ENCODE peak calls at places on chromosomes 6 and 20, in eight cellular contexts. J is right cardiac atrium, S is adipocyte, B is H9, Q is A549, T is neural progenitor cell, R is HAP-1, H is lung. X is an unnamed sample. For H3K4me1, the result is how much of the 10 kb centered on the place peaks cover.

GRCh38 chr6:3523966-3524365 is 67.1 kb upstream of the SLC22A23 start:
- DNase-seq in J (no peak), R (no peak), B (no peak), T (peak), S (no peak), Q (no peak), H (no peak), X (no peak)

GRCh38 chr6:108897371-108897770 is 49.1 kb downstream of the ARMC2 start:
- DNase-seq in R (peak), T (no peak), S (no peak), J (peak), H (no peak), Q (no peak), B (no peak), X (no peak)

GRCh38 chr20:60467771-60468170 is 509.5 kb downstream of the CDH26 start:
- DNase-seq in H (no peak), Q (no peak), T (no peak), R (no peak), B (peak), S (no peak), J (no peak), X (no peak)

GRCh38 chr6:42618686-42619085 is 54.9 kb downstream of the UBR2 start:
- DNase-seq in S (peak), B (peak), J (no peak), T (no peak), Q (no peak), H (no peak), R (no peak), X (no peak)

GRCh38 chr6:65819152-65819551 is 112.1 kb upstream of the EYS start:
- DNase-seq in J (no peak), B (no peak), S (no peak), T (no peak), H (no peak), R (no peak), Q (peak), X (no peak)

GRCh38 chr6:136410201-136411027 is 120.8 kb upstream of the BCLAF1 start:
- DNase-seq in Q (no peak), J (no peak), R (no peak), H (no peak), B (no peak), S (peak), T (no peak), X (no peak)

GRCh38 chr6:69791065-69791471 is 5.7 kb downstream of the LMBRD1 start:
- DNase-seq in R (no peak), H (no peak), S (peak), Q (no peak), B (no peak), J (no peak), T (no peak), X (no peak)

GRCh38 chr6:43849844-43850243 is 79.8 kb downstream of the VEGFA start:
- DNase-seq in H (no peak), J (no peak), T (no peak), R (no peak), Q (no peak), S (no peak), B (no peak), X (no peak)

GRCh38 chr6:53834134-53834533 is 39.3 kb downstream of the LRRC1 start:
- DNase-seq in H (no peak), T (no peak), B (no peak), S (no peak), Q (no peak), R (no peak), J (no peak), X (no peak)

GRCh38 chr6:47168176-47168575 is 126.0 kb upstream of the ADGRF1 start:
- DNase-seq in T (no peak), H (peak), B (no peak), J (peak), Q (peak), S (peak), R (no peak), X (no peak)

GRCh38 chr6:168219167-168219566 is 100.4 kb downstream of the DACT2 start:
- DNase-seq in R (no peak), S (peak), B (no peak), Q (no peak), T (no peak), H (no peak), J (peak), X (no peak)

GRCh38 chr6:21198032-21198640 is 395.4 kb upstream of the SOX4 start:
- DNase-seq in Q (no peak), H (no peak), B (no peak), S (no peak), R (no peak), T (no peak), J (no peak), X (no peak)

GRCh38 chr20:63050406-63050805 is 43.6 kb upstream of the BHLHE23 start:
- DNase-seq in J (no peak), H (no peak), T (no peak), Q (no peak), R (no peak), S (no peak), B (no peak), X (peak)

GRCh38 chr6:43012364-43012763 is 1.4 kb downstream of the MEA1 start:
- DNase-seq in H (no peak), R (no peak), T (no peak), B (no peak), J (no peak), Q (no peak), S (no peak), X (no peak)

GRCh38 chr6:1624848-1625341 is 15.2 kb downstream of the FOXC1 start:
- DNase-seq in B (no peak), S (peak), R (no peak), H (no peak), T (peak), Q (no peak), J (peak), X (no peak)

GRCh38 chr6:145227593-145227992 is 507.7 kb downstream of the EPM2A start:
- DNase-seq in J (no peak), S (no peak), T (no peak), Q (no peak), R (no peak), H (no peak), B (no peak), X (no peak)

GRCh38 chr6:96301781-96302180 is 219.8 kb upstream of the UFL1 start:
- DNase-seq in S (no peak), R (no peak), T (peak), Q (no peak), B (no peak), H (no peak), J (no peak), X (no peak)

GRCh38 chr6:22129751-22130150 is 167.1 kb downstream of the PRL start:
- DNase-seq in B (no peak), T (no peak), H (no peak), R (no peak), Q (no peak), S (no peak), J (no peak), X (no peak)

GRCh38 chr20:40682104-40683045 is 6.7 kb downstream of the MAFB start:
- DNase-seq in J (peak), S (peak), H (no peak), B (no peak), R (no peak), Q (no peak), T (peak), X (no peak)

GRCh38 chr6:143027058-143027457 is 33.6 kb upstream of the AIG1 start:
- DNase-seq in R (no peak), B (peak), S (peak), J (peak), Q (no peak), T (peak), H (no peak), X (peak)

GRCh38 chr6:13165518-13166186 is 162.7 kb downstream of the TBC1D7 start:
- DNase-seq in J (no peak), Q (no peak), H (no peak), T (no peak), S (no peak), B (no peak), R (no peak), X (no peak)

GRCh38 chr6:394641-395289 is 3.2 kb downstream of the IRF4 start:
- DNase-seq in Q (no peak), B (no peak), R (no peak), J (no peak), T (no peak), S (no peak), H (no peak), X (no peak)
- H3K4me1 ChIP-seq in Q (under half), B (under half), R (under half), J (under half), T (under half), S (under half), H (under half), X (under half)

GRCh38 chr6:35724059-35724458 is 12.8 kb upstream of the ARMC12 start:
- DNase-seq in T (no peak), B (no peak), Q (no peak), R (no peak), J (no peak), H (no peak), S (no peak), X (no peak)

GRCh38 chr6:35725081-35725708 is 11.6 kb upstream of the ARMC12 start:
- DNase-seq in S (no peak), H (no peak), Q (no peak), R (no peak), J (no peak), T (no peak), B (no peak), X (peak)

GRCh38 chr6:35724471-35724870 is 12.4 kb upstream of the ARMC12 start:
- DNase-seq in B (no peak), T (no peak), H (no peak), R (no peak), Q (no peak), S (no peak), J (no peak), X (no peak)

GRCh38 chr6:35727206-35727934 is 9.5 kb upstream of the ARMC12 start:
- DNase-seq in H (peak), T (peak), S (peak), R (peak), Q (peak), B (peak), J (peak), X (peak)

DNA sequence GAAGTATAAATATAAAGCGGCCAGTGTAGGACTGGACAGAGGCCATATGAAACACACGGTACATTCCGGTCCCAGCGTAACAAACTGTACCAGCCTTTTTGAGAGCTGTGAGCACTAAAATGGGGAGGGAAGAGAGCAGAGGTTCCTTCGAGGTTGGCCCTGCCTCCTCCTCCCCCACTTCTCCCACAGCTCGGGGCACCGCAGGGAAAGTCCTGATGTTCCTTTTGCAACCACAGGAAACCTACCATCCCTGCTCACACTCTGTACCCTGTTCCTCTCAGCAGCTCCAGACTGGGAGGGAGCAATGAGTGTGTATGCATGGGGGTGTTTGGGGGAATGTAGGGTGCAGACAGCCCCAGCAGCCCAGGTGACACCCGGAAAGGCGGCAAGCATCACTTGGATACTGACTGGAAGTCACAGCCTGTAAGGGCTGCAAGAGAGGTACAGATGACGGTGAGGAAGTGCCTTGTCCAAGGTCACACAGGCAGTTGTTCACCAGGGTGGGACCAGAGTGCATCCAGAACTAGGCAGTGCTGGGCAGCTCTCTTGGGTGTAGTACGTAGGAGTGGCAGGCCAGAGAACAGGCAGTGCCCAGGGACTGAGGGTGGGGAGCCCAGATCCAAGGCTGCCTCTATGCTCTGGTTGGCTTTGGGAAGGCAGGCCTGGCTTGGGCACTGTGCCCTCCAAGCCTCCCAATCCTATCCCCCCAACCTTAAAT is 11.0 kb upstream of the ARMC12 start:
- DNase-seq in Q (no peak), B (no peak), R (no peak), H (peak), T (no peak), J (peak), S (peak), X (peak)
- H3K4me1 ChIP-seq in Q (half or more), B (under half), R (under half), H (under half), T (half or more), J (under half), S (half or more), X (half or more)

GRCh38 chr6:32109765-32110160 is 625 bp upstream of the TNXB start:
- DNase-seq in H (no peak), J (no peak), B (no peak), S (no peak), T (no peak), R (no peak), Q (no peak), X (no peak)

GRCh38 chr6:32110632-32111031 is 1.5 kb upstream of the TNXB start:
- DNase-seq in H (no peak), T (no peak), J (peak), B (no peak), Q (no peak), R (no peak), S (no peak), X (no peak)

GRCh38 chr6:32108727-32109113 is 418 bp downstream of the TNXB start:
- DNase-seq in H (no peak), S (no peak), Q (no peak), T (no peak), J (no peak), R (no peak), B (no peak), X (no peak)

GRCh38 chr6:32108094-32108627 is 977 bp downstream of the TNXB start:
- DNase-seq in H (no peak), J (peak), R (no peak), S (peak), B (no peak), T (peak), Q (no peak), X (peak)

DNA sequence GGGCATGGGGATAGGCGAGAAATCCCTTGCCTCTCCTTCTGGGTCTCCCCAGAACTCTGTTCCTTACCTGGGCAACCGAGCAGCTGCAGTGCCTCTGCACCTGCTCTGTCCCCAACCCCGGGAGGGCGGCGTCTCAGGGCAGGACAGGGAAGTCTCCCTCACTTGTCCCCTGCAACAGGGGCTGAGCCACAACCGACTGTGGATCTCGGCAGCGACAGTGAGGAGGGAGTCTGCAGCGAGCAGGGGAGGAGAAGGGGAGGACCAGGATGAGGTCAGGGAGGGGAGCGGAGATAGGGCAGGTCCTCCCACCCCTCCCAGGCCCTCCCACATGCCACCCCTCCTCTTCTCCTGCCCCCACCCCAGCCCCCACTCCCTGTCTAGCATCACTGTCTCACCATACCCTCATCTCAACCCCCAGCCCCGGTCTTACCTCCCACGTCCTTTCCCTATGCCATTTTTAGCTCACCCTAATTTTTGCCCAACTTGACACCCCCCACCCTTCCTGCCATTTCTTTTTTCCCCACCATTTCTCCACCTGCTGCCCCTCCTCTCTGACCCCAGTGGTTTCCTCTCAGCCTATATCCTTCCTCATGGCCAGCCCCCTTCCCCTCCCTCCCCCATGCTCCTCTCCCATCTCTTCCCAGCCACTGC is at the start of gene TNXB:
- DNase-seq in B (no peak), Q (no peak), H (no peak), R (no peak), T (no peak), J (peak), S (no peak), X (no peak)
- H3K4me1 ChIP-seq in B (under half), Q (under half), H (under half), R (under half), T (under half), J (under half), S (half or more), X (under half)

GRCh38 chr6:15500901-15501805 is 161.7 kb downstream of the DTNBP1 start:
- DNase-seq in S (no peak), H (no peak), R (no peak), B (no peak), Q (no peak), J (no peak), T (no peak), X (peak)
- H3K4me1 ChIP-seq in S (under half), H (under half), R (under half), B (under half), Q (under half), J (under half), T (under half), X (under half)

GRCh38 chr6:163906006-163906710 is 491.6 kb downstream of the QKI start:
- DNase-seq in B (no peak), R (no peak), Q (no peak), S (no peak), H (no peak), J (no peak), T (no peak), X (no peak)
- H3K4me1 ChIP-seq in B (under half), R (under half), Q (under half), S (under half), H (under half), J (under half), T (under half), X (under half)

GRCh38 chr20:35305682-35306556 is 13.7 kb upstream of the FAM83C start:
- DNase-seq in S (peak), J (no peak), Q (peak), H (no peak), R (no peak), B (no peak), T (no peak), X (no peak)
- H3K4me1 ChIP-seq in S (half or more), J (under half), Q (half or more), H (under half), R (under half), B (under half), T (under half), X (under half)

GRCh38 chr20:56418385-56418861 is 6.4 kb downstream of the CASS4 start:
- DNase-seq in J (no peak), B (no peak), Q (no peak), H (no peak), S (no peak), R (no peak), T (no peak), X (no peak)
- H3K4me1 ChIP-seq in J (under half), B (under half), Q (under half), H (under half), S (under half), R (under half), T (under half), X (under half)